ENCODE peak calls at places on chromosomes 4 and X, in four cellular contexts. One of them, this sample, is unnamed.

GRCh38 chr4:74682567-74683359 is 111.6 kb downstream of the BTC start:
- DNase-seq in HepG2: peak; percentile 47
- DNase-seq in HCT116: peak; percentile 89
- DNase-seq in K562: peak; percentile 95
- DNase-seq in this sample: no peak

GRCh38 chr4:89482248-89482647 is 174.6 kb upstream of the GPRIN3 start:
- DNase-seq in HCT116: peak; percentile 68
- DNase-seq in K562: peak; percentile 25
- DNase-seq in HepG2: peak; percentile 35
- DNase-seq in this sample: no peak

GRCh38 chrX:134186362-134187121 is 50.4 kb upstream of the CCDC160 start:
- DNase-seq in HepG2: no peak
- DNase-seq in HCT116: no peak
- DNase-seq in K562: no peak
- DNase-seq in this sample: no peak

GRCh38 chr4:54961357-54961975 is 163.9 kb downstream of the KDR start:
- DNase-seq in HepG2: no peak
- DNase-seq in HCT116: peak; percentile 21
- DNase-seq in K562: peak; percentile 23
- DNase-seq in this sample: peak; percentile 2

GRCh38 chr4:76634239-76634638 is 199.2 kb downstream of the SHROOM3 start:
- DNase-seq in K562: no peak
- DNase-seq in HCT116: no peak
- DNase-seq in HepG2: no peak
- DNase-seq in this sample: no peak

GRCh38 chr4:113446019-113446418 is 315.5 kb downstream of the CAMK2D start:
- DNase-seq in K562: no peak
- DNase-seq in HepG2: peak; percentile 24
- DNase-seq in HCT116: peak; percentile 98
- DNase-seq in this sample: no peak

GRCh38 chr4:73707918-73708577 is 32.3 kb upstream of the CXCL8 start:
- DNase-seq in HCT116: peak; percentile 42
- DNase-seq in K562: peak; percentile 87
- DNase-seq in HepG2: no peak
- DNase-seq in this sample: no peak

GRCh38 chr4:52577285-52577968 is 81.7 kb downstream of the USP46 start:
- DNase-seq in HepG2: no peak
- DNase-seq in HCT116: no peak
- DNase-seq in K562: no peak
- DNase-seq in this sample: no peak

GRCh38 chr4:110371016-110371795 is 104.7 kb upstream of the ENPEP start:
- DNase-seq in HCT116: no peak
- DNase-seq in HepG2: no peak
- DNase-seq in K562: no peak
- DNase-seq in this sample: no peak

GRCh38 chrX:136147320-136147901 is at the start of gene FHL1:
- DNase-seq in HCT116: no peak
- DNase-seq in K562: peak; percentile 63
- DNase-seq in HepG2: no peak
- DNase-seq in this sample: no peak

GRCh38 chr4:92101609-92102231 is 202.0 kb upstream of the GRID2 start:
- DNase-seq in HCT116: no peak
- DNase-seq in K562: no peak
- DNase-seq in HepG2: no peak
- DNase-seq in this sample: no peak

GRCh38 chr4:116122131-116122530 is 963.2 kb downstream of the TRAM1L1 start:
- DNase-seq in K562: no peak
- DNase-seq in HCT116: no peak
- DNase-seq in HepG2: no peak
- DNase-seq in this sample: no peak

GRCh38 chr4:64911846-64912245 is 502.6 kb upstream of the TECRL start:
- DNase-seq in HepG2: no peak
- DNase-seq in HCT116: no peak
- DNase-seq in K562: no peak
- DNase-seq in this sample: no peak

GRCh38 chrX:26208012-26208411 is 8.0 kb upstream of the MAGEB5 start:
- DNase-seq in HCT116: no peak
- DNase-seq in HepG2: no peak
- DNase-seq in K562: no peak
- DNase-seq in this sample: no peak

GRCh38 chr4:179595671-179596410 is 2153.6 kb upstream of the AGA start:
- DNase-seq in HCT116: peak; percentile 8
- DNase-seq in K562: peak; percentile 16
- DNase-seq in HepG2: no peak
- DNase-seq in this sample: no peak

GRCh38 chrX:38627683-38628082 is 66.3 kb downstream of the TSPAN7 start:
- DNase-seq in HCT116: peak; percentile 22
- DNase-seq in K562: peak; percentile 68
- DNase-seq in HepG2: peak; percentile 45
- DNase-seq in this sample: peak; percentile 18

GRCh38 chr4:85000343-85000742 is 33.9 kb upstream of the WDFY3 start:
- DNase-seq in K562: no peak
- DNase-seq in HCT116: no peak
- DNase-seq in HepG2: no peak
- DNase-seq in this sample: no peak

GRCh38 chr4:6198768-6199343 is 1.5 kb downstream of the JAKMIP1 start:
- DNase-seq in HCT116: no peak
- DNase-seq in K562: no peak
- DNase-seq in HepG2: no peak
- DNase-seq in this sample: no peak

GRCh38 chrX:133434197-133434820 is 19.0 kb upstream of the GPC4 start:
- DNase-seq in HepG2: no peak
- DNase-seq in HCT116: no peak
- DNase-seq in K562: peak; percentile 2
- DNase-seq in this sample: no peak

GRCh38 chrX:22159071-22159470 is 113.6 kb upstream of the CBLL2 start:
- DNase-seq in HepG2: no peak
- DNase-seq in K562: no peak
- DNase-seq in HCT116: no peak
- DNase-seq in this sample: no peak

GRCh38 chr4:183541081-183542045 is 36.5 kb downstream of the ING2 start:
- DNase-seq in HepG2: no peak
- DNase-seq in HCT116: no peak
- DNase-seq in K562: peak; percentile 23
- DNase-seq in this sample: no peak

GRCh38 chr4:150010525-150011126 is 67.6 kb upstream of the DCLK2 start:
- DNase-seq in K562: peak; percentile 41
- DNase-seq in HCT116: peak; percentile 63
- DNase-seq in HepG2: peak; percentile 41
- DNase-seq in this sample: peak; percentile 41

GRCh38 chr4:132540797-132541196 is 608.3 kb upstream of the PCDH10 start:
- DNase-seq in HCT116: no peak
- DNase-seq in HepG2: no peak
- DNase-seq in K562: no peak
- DNase-seq in this sample: no peak

GRCh38 chrX:40318796-40319195 is 221.0 kb upstream of the BCOR start:
- DNase-seq in HepG2: no peak
- DNase-seq in HCT116: no peak
- DNase-seq in K562: no peak
- DNase-seq in this sample: no peak

DNA sequence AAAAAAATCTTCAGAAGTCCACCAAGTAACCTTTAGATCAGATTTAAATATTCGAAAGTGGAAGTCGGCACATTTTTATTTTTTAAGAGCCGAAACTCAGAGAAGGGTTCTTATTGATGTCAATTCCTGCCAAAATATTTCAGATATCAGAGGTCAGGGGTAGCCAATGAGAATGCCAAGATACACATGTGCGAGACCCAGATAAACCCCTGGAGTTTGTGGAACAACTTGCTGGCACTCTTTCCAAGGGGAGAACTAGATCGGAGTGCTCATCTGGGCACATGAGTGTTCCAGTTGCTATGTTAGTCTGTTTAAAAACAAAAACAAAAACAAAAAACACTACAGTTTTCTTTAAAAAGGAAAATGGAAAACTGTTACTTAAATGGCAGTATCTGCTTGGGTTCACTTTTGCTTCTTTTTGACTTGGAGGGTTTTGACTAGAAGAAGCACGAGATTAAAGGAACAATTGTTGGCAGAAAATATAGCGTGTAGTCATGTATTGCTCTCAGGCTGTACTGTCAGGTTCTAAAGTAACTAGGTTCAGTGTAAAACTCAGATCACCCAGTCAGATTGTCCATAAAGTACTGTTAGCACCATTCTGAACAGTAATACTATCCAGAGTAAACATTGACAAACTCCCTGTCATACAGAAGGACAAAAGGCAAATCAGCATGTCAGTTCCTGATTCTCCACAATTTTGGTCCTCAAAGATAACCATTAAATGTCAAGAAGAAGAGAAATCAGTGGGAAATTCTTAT is 188.0 kb upstream of the PACRGL start:
- DNase-seq in K562: peak; percentile 33
- DNase-seq in HCT116: no peak
- DNase-seq in HepG2: no peak
- DNase-seq in this sample: no peak
- TF ChIP-seq TCF7L2 in K562: no peak
- TF ChIP-seq TCF7L2 in HCT116: no peak
- TF ChIP-seq TCF7L2 in HepG2: no peak
- TF ChIP-seq TCF7L2 in this sample: no peak

GRCh38 chr4:71445819-71446218 is 107.0 kb downstream of the SLC4A4 start:
- DNase-seq in K562: no peak
- DNase-seq in HepG2: no peak
- DNase-seq in HCT116: no peak
- DNase-seq in this sample: no peak
- TF ChIP-seq TCF7L2 in K562: no peak
- TF ChIP-seq TCF7L2 in HepG2: no peak
- TF ChIP-seq TCF7L2 in HCT116: no peak
- TF ChIP-seq TCF7L2 in this sample: no peak

DNA sequence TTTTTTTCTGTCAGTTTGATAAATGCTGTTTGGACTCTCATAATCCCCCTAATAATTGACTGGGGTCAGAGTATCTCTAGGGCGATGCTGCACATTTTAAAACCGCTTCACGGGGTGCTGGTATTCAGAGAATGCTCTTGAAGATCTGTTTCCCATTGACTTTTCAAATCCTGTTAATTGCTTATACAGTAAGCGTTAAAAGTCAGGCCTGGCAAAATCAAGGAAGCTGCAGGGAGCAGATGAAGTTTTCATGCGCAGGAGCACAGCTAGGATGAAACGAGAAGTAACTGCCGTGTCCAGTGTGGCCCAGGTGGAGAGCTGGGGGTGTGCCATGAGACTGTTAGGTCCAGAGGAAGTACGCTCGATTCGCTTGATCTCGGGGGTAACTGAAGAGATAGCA is 312.9 kb downstream of the TRIML1 start:
- DNase-seq in K562: no peak
- DNase-seq in HepG2: no peak
- DNase-seq in HCT116: no peak
- DNase-seq in this sample: no peak
- TF ChIP-seq TCF7L2 in K562: no peak
- TF ChIP-seq TCF7L2 in HepG2: no peak
- TF ChIP-seq TCF7L2 in HCT116: no peak
- TF ChIP-seq TCF7L2 in this sample: no peak

DNA sequence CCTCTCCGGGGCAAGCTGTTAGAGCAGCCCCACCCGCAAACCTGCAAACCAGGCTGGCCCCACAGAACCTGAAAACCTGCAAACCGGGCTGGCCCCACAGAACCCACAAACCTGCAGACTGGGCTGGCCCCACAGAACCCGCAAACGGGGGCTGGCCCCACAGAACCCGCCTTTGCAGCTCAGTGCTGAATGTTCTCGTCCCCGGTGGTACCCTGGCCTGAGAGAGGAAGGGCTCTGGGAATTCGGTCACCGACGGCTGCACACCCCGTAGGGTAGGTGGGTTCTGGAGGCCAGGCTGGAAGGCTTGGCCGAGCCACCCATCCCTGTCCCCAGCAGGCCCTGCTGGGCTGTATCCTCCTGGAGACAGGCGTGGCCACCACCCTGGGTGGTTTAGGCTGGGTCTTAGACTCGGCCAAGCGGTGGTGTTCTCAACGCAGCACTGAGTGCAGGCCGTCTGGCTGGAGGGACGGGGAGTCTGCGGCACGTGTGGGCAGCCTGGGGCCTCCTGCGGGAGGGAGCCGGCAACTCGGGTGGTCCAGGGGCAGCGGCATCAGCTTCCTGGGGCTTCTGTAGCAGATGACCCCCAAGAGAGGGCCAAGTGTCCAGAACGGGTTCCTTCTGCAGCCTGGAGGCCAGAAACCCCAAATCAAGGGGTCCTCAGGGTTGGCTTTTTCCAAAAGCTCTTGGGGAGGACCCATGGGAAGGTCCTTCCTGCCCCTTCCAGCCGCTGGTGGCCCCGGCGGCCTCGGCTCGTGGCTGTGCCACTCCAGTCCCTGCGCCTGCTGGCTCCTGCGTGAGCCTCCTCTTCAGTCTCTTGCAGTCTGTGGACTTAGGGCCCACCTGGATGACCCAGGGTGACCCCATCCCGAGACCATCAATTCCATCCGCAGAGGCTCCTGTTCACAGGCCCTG is 15.6 kb downstream of the DOK7 start:
- DNase-seq in K562: no peak
- DNase-seq in HCT116: no peak
- DNase-seq in HepG2: no peak
- DNase-seq in this sample: no peak
- TF ChIP-seq TCF7L2 in K562: no peak
- TF ChIP-seq TCF7L2 in HCT116: no peak
- TF ChIP-seq TCF7L2 in HepG2: no peak
- TF ChIP-seq TCF7L2 in this sample: no peak

GRCh38 chr4:22514001-22514400 is 1.9 kb downstream of the ADGRA3 start:
- DNase-seq in HCT116: no peak
- DNase-seq in HepG2: peak; percentile 35
- DNase-seq in K562: no peak
- DNase-seq in this sample: no peak
- TF ChIP-seq TCF7L2 in HCT116: no peak
- TF ChIP-seq TCF7L2 in HepG2: no peak
- TF ChIP-seq TCF7L2 in K562: no peak
- TF ChIP-seq TCF7L2 in this sample: no peak

GRCh38 chrX:66635360-66635759 is 3.5 kb downstream of the EDA2R start:
- DNase-seq in HepG2: no peak
- DNase-seq in K562: no peak
- DNase-seq in HCT116: no peak
- DNase-seq in this sample: no peak
- TF ChIP-seq TCF7L2 in HepG2: no peak
- TF ChIP-seq TCF7L2 in K562: no peak
- TF ChIP-seq TCF7L2 in HCT116: peak; percentile 51
- TF ChIP-seq TCF7L2 in this sample: no peak

GRCh38 chr4:1354983-1355275 is 7.9 kb downstream of the UVSSA start:
- DNase-seq in HepG2: no peak
- DNase-seq in HCT116: no peak
- DNase-seq in K562: no peak
- DNase-seq in this sample: no peak

GRCh38 chr4:1354136-1354982 is 7.4 kb downstream of the UVSSA start:
- DNase-seq in HepG2: no peak
- DNase-seq in HCT116: no peak
- DNase-seq in K562: no peak
- DNase-seq in this sample: no peak

GRCh38 chr4:1355378-1355777 is 8.4 kb downstream of the UVSSA start:
- DNase-seq in HCT116: no peak
- DNase-seq in K562: no peak
- DNase-seq in HepG2: no peak
- DNase-seq in this sample: no peak

GRCh38 chr4:1357356-1358248 is 10.6 kb downstream of the UVSSA start:
- DNase-seq in HepG2: no peak
- DNase-seq in HCT116: no peak
- DNase-seq in K562: no peak
- DNase-seq in this sample: no peak

GRCh38 chr4:1356181-1356998 is 9.4 kb downstream of the UVSSA start:
- DNase-seq in HepG2: peak; percentile 36
- DNase-seq in K562: peak; percentile 82
- DNase-seq in HCT116: no peak
- DNase-seq in this sample: no peak
- TF ChIP-seq TCF7L2 in HepG2: no peak
- TF ChIP-seq TCF7L2 in K562: no peak
- TF ChIP-seq TCF7L2 in HCT116: no peak
- TF ChIP-seq TCF7L2 in this sample: no peak